ENCODE peak calls at places on chromosomes 4 and X, in ten cellular contexts. X is HT1080; W is left cardiac atrium; S is AG08395; T is posterior cingulate gyrus; R is ACHN; F is effector memory CD8-positive, alpha-beta T cell; I is OCI-M1; A is C1 segment of cervical spinal cord; G is GM23338. E is an unnamed sample.
A peak's percentile ranks its signal among the peaks of the same experiment; 100 is the strongest.

GRCh38 chr4:139740531-139741041 is 75.0 kb downstream of the MGST2 start:
- DNase-seq in A (peak; percentile 73), I (peak; percentile 81), R (peak; percentile 14), X (peak; percentile 90), F (no peak), T (peak; percentile 40), S (peak; percentile 79), W (peak; percentile 78), G (no peak), E (peak; percentile 83)

GRCh38 chr4:62913065-62913464 is 1496.2 kb downstream of the TECRL start:
- DNase-seq in I (peak; percentile 21), G (no peak), W (no peak), F (no peak), S (no peak), X (no peak), A (no peak), R (no peak), T (no peak), E (no peak)

GRCh38 chr4:2855584-2855983 is 11.9 kb downstream of the ADD1 start:
- DNase-seq in T (no peak), S (no peak), F (no peak), G (no peak), W (no peak), A (no peak), I (no peak), R (no peak), X (no peak), E (no peak)

GRCh38 chrX:96563663-96564062 is 121.0 kb upstream of the DIAPH2 start:
- DNase-seq in X (no peak), W (no peak), A (no peak), I (no peak), R (no peak), F (no peak), G (no peak), S (peak; percentile 35), T (no peak), E (peak; percentile 51)

GRCh38 chr4:96164814-96165351 is 325.0 kb downstream of the PDHA2 start:
- DNase-seq in R (peak; percentile 77), T (no peak), F (no peak), A (no peak), W (no peak), G (no peak), X (peak; percentile 86), I (no peak), S (no peak), E (no peak)

GRCh38 chrX:42123369-42123768 is 200.0 kb upstream of the CASK start:
- DNase-seq in W (no peak), R (no peak), X (no peak), I (no peak), G (no peak), F (no peak), S (no peak), T (no peak), A (no peak), E (no peak)

GRCh38 chrX:114071412-114071811 is 512.5 kb upstream of the HTR2C start:
- DNase-seq in X (no peak), R (no peak), I (peak; percentile 85), A (no peak), T (no peak), F (no peak), S (no peak), W (no peak), G (no peak), E (no peak)

GRCh38 chrX:17591741-17592110 is 145.6 kb upstream of the SCML1 start:
- DNase-seq in F (no peak), X (peak; percentile 71), S (peak; percentile 53), A (no peak), G (no peak), T (no peak), R (peak; percentile 58), W (no peak), I (peak; percentile 71), E (no peak)

GRCh38 chr4:108313546-108314339 is 145.0 kb upstream of the LEF1 start:
- DNase-seq in I (no peak), X (no peak), A (no peak), T (no peak), S (no peak), W (no peak), F (no peak), G (peak; percentile 19), R (no peak), E (no peak)

GRCh38 chrX:38287669-38288068 is 39.6 kb downstream of the RPGR start:
- DNase-seq in R (no peak), W (no peak), G (no peak), X (no peak), A (no peak), F (no peak), I (no peak), T (no peak), S (no peak), E (no peak)

GRCh38 chr4:118338981-118339765 is 13.6 kb downstream of the PRSS12 start:
- DNase-seq in A (no peak), S (no peak), I (no peak), F (no peak), G (no peak), X (peak; percentile 60), T (no peak), R (no peak), W (no peak), E (no peak)

GRCh38 chr4:106038012-106038411 is 142.7 kb downstream of the NPNT start:
- DNase-seq in X (no peak), R (no peak), S (no peak), F (no peak), T (no peak), I (no peak), W (no peak), A (no peak), G (no peak), E (no peak)

GRCh38 chr4:158051401-158052235 is 121.2 kb downstream of the GASK1B start:
- DNase-seq in T (no peak), X (peak; percentile 31), A (no peak), W (peak; percentile 45), R (no peak), S (peak; percentile 86), I (no peak), F (no peak), G (no peak), E (peak; percentile 40)

GRCh38 chr4:142043509-142043908 is 407.1 kb downstream of the IL15 start:
- DNase-seq in X (peak; percentile 73), W (no peak), T (no peak), G (no peak), F (no peak), S (peak; percentile 7), I (no peak), A (no peak), R (no peak), E (no peak)

GRCh38 chr4:8688041-8688907 is 95.7 kb downstream of the CPZ start:
- DNase-seq in I (no peak), W (no peak), S (peak; percentile 13), G (peak; percentile 86), T (peak; percentile 59), A (no peak), X (peak; percentile 12), F (no peak), R (no peak), E (peak; percentile 65)

GRCh38 chr4:4391866-4392265 is 5.0 kb downstream of the NSG1 start:
- DNase-seq in X (no peak), T (no peak), A (no peak), G (no peak), S (no peak), R (no peak), W (no peak), I (no peak), F (no peak), E (no peak)

GRCh38 chrX:134717698-134718328 is 59.5 kb upstream of the PLAC1 start:
- DNase-seq in S (peak; percentile 54), X (no peak), I (no peak), G (no peak), R (no peak), A (no peak), T (no peak), W (no peak), F (no peak), E (no peak)

GRCh38 chr4:11568511-11568910 is 139.8 kb upstream of the HS3ST1 start:
- DNase-seq in F (no peak), W (no peak), R (no peak), X (no peak), S (no peak), I (no peak), A (no peak), T (no peak), G (no peak), E (no peak)

GRCh38 chrX:31223817-31224216 is 152.0 kb upstream of the FTHL17 start:
- DNase-seq in I (no peak), R (no peak), S (peak; percentile 20), T (no peak), G (no peak), F (no peak), A (no peak), W (no peak), X (peak; percentile 53), E (no peak)

GRCh38 chr4:52037730-52038108 is 380 bp downstream of the SGCB start:
- DNase-seq in A (peak; percentile 61), X (peak; percentile 31), I (no peak), T (peak; percentile 22), S (peak; percentile 48), R (peak; percentile 17), W (peak; percentile 36), F (no peak), G (peak; percentile 75), E (no peak)

GRCh38 chrX:74300869-74301268 is 3.1 kb upstream of the ZCCHC13 start:
- DNase-seq in W (no peak), I (no peak), A (no peak), F (no peak), S (no peak), X (no peak), T (no peak), R (no peak), G (no peak), E (no peak)

GRCh38 chr4:8351931-8352367 is 82.4 kb downstream of the HTRA3 start:
- DNase-seq in W (no peak), A (no peak), F (no peak), G (no peak), X (no peak), R (no peak), I (no peak), T (no peak), S (peak; percentile 19), E (no peak)

GRCh38 chrX:152915541-152916241 is 17.8 kb downstream of the ZNF185 start:
- DNase-seq in I (peak; percentile 49), F (no peak), A (no peak), G (peak; percentile 67), X (peak; percentile 53), W (no peak), T (no peak), R (peak; percentile 15), S (peak; percentile 66), E (peak; percentile 52)

GRCh38 chrX:63657821-63658220 is 127.2 kb downstream of the ARHGEF9 start:
- DNase-seq in I (no peak), G (no peak), R (peak; percentile 3), T (peak; percentile 18), W (peak; percentile 53), F (no peak), X (peak; percentile 78), A (no peak), S (peak; percentile 60), E (no peak)

GRCh38 chr4:87575408-87575807 is 32.9 kb upstream of the DSPP start:
- DNase-seq in G (no peak), S (no peak), A (no peak), X (no peak), W (no peak), T (no peak), I (no peak), F (no peak), R (no peak), E (no peak)

GRCh38 chrX:38221391-38221929 is 789 bp upstream of the SRPX start:
- DNase-seq in W (no peak), X (no peak), T (no peak), G (no peak), I (no peak), F (no peak), R (no peak), S (no peak), A (no peak), E (no peak)

GRCh38 chr4:33482773-33483172 is 2761.5 kb downstream of the ARAP2 start:
- DNase-seq in R (no peak), F (no peak), T (no peak), X (no peak), W (no peak), G (no peak), I (no peak), S (no peak), A (no peak), E (no peak)

GRCh38 chr4:15779336-15779735 is 1.2 kb downstream of the CD38 start:
- DNase-seq in G (peak; percentile 81), F (no peak), I (peak; percentile 62), X (no peak), T (peak; percentile 37), W (peak; percentile 50), A (no peak), R (peak; percentile 57), S (peak; percentile 51), E (peak; percentile 55)

E was measured in hepatocyte.